ENCODE peak calls at places on chromosomes 11 and 22, in six cellular contexts. Y is NCI-H1105; Z is activated naive CD8-positive, alpha-beta T cell treated with anti-CD3 and anti-CD28 coated beads for 36 hours; G is HFFc6; X is DMS53; A is NCI-H2171 treated with DMSO at 0.1 percent for 48 hours. J is an unnamed sample.

GRCh38 chr22:44666207-44666585 is 35.8 kb upstream of the PRR5 start:
- DNase-seq in Y (no peak), Z (no peak), G (no peak), X (no peak), A (no peak), J (no peak)

GRCh38 chr11:114061053-114062049 is 1.8 kb downstream of the ZBTB16 start:
- DNase-seq in Y (no peak), Z (no peak), G (no peak), X (peak; percentile 67), A (peak; percentile 20), J (peak; percentile 45)

GRCh38 chr22:32745251-32745995 is 56.1 kb upstream of the TIMP3 start:
- DNase-seq in Y (no peak), Z (no peak), G (no peak), X (no peak), A (no peak), J (no peak)

GRCh38 chr11:68880851-68881250 is 22.8 kb downstream of the MRPL21 start:
- DNase-seq in Y (no peak), Z (no peak), G (no peak), X (no peak), A (no peak), J (no peak)

GRCh38 chr22:30212363-30212995 is 34.1 kb downstream of the LIF start:
- DNase-seq in Y (no peak), Z (no peak), G (peak; percentile 83), X (peak; percentile 59), A (no peak), J (no peak)

GRCh38 chr22:36512333-36512732 is 5.5 kb upstream of the FOXRED2 start:
- DNase-seq in Y (no peak), Z (no peak), G (no peak), X (no peak), A (no peak), J (no peak)

GRCh38 chr11:44133335-44133946 is 38.0 kb downstream of the EXT2 start:
- DNase-seq in Y (no peak), Z (no peak), G (peak; percentile 24), X (peak; percentile 41), A (peak; percentile 62), J (peak; percentile 48)

GRCh38 chr11:67372993-67373915 is at the start of gene CLCF1:
- DNase-seq in Y (peak; percentile 12), Z (peak; percentile 55), G (peak; percentile 70), X (peak; percentile 83), A (no peak), J (peak; percentile 86)

GRCh38 chr11:4115128-4115527 is 20.5 kb downstream of the RRM1 start:
- DNase-seq in Y (no peak), Z (no peak), G (no peak), X (no peak), A (no peak), J (peak; percentile 20)

GRCh38 chr11:69474736-69475135 is 6.7 kb upstream of the LINC01488 start:
- DNase-seq in Y (no peak), Z (no peak), G (no peak), X (no peak), A (no peak), J (no peak)

GRCh38 chr11:77083553-77084245 is 16.9 kb downstream of the CAPN5 start:
- DNase-seq in Y (no peak), Z (no peak), G (no peak), X (no peak), A (no peak), J (no peak)

GRCh38 chr11:64864135-64864472 is 14.3 kb downstream of the EHD1 start:
- DNase-seq in Y (no peak), Z (no peak), G (no peak), X (no peak), A (no peak), J (no peak)

GRCh38 chr11:131246589-131247164 is 123.7 kb upstream of the NTM start:
- DNase-seq in Y (no peak), Z (no peak), G (no peak), X (peak; percentile 39), A (no peak), J (peak; percentile 20)

GRCh38 chr22:25758316-25758715 is 16.3 kb downstream of the MYO18B start:
- DNase-seq in Y (no peak), Z (no peak), G (no peak), X (no peak), A (no peak), J (no peak)

GRCh38 chr22:46193898-46194310 is 43.6 kb downstream of the PPARA start:
- DNase-seq in Y (no peak), Z (no peak), G (no peak), X (no peak), A (no peak), J (peak; percentile 75)

GRCh38 chr11:16891170-16891569 is 123.0 kb downstream of the PLEKHA7 start:
- DNase-seq in Y (no peak), Z (no peak), G (no peak), X (no peak), A (no peak), J (no peak)

GRCh38 chr11:114447892-114448291 is 8.6 kb downstream of the REXO2 start:
- DNase-seq in Y (no peak), Z (no peak), G (peak; percentile 23), X (no peak), A (no peak), J (no peak)

GRCh38 chr11:46300270-46300669 is 22.8 kb downstream of the CREB3L1 start:
- DNase-seq in Y (no peak), Z (no peak), G (no peak), X (no peak), A (no peak), J (no peak)

GRCh38 chr22:19819209-19819910 is 35.3 kb downstream of the GNB1L start:
- DNase-seq in Y (no peak), Z (no peak), G (no peak), X (no peak), A (no peak), J (no peak)

GRCh38 chr11:66951927-66952337 is 6.3 kb downstream of the PC start:
- DNase-seq in Y (peak; percentile 43), Z (no peak), G (no peak), X (peak; percentile 92), A (peak; percentile 96), J (no peak)

GRCh38 chr11:91981995-91982394 is 242.6 kb upstream of the FAT3 start:
- DNase-seq in Y (no peak), Z (no peak), G (peak; percentile 96), X (peak; percentile 47), A (no peak), J (no peak)

GRCh38 chr11:72238040-72238450 is 5.9 kb downstream of the PHOX2A start:
- DNase-seq in Y (no peak), Z (peak; percentile 47), G (peak; percentile 60), X (peak; percentile 83), A (no peak), J (peak; percentile 64)

GRCh38 chr11:9089061-9089460 is 2.3 kb downstream of the SCUBE2 start:
- DNase-seq in Y (no peak), Z (no peak), G (no peak), X (no peak), A (no peak), J (no peak)

GRCh38 chr22:45454260-45454659 is 40.8 kb downstream of the RIBC2 start:
- DNase-seq in Y (no peak), Z (no peak), G (peak; percentile 60), X (no peak), A (no peak), J (no peak)

GRCh38 chr11:1111545-1112212 is 37.0 kb downstream of the MUC2 start:
- DNase-seq in Y (no peak), Z (no peak), G (no peak), X (no peak), A (no peak), J (no peak)

GRCh38 chr11:129458756-129459535 is 83.3 kb downstream of the BARX2 start:
- DNase-seq in Y (peak; percentile 81), Z (no peak), G (no peak), X (peak; percentile 92), A (no peak), J (no peak)

GRCh38 chr22:37487129-37487528 is 945 bp upstream of the MFNG start:
- DNase-seq in Y (no peak), Z (no peak), G (no peak), X (no peak), A (no peak), J (no peak)

GRCh38 chr11:124320097-124320496 is at the start of gene OR8D2:
- DNase-seq in Y (no peak), Z (no peak), G (no peak), X (no peak), A (no peak), J (no peak)

GRCh38 chr22:38718414-38718813 is 12.7 kb downstream of the GTPBP1 start:
- DNase-seq in Y (no peak), Z (no peak), G (peak; percentile 87), X (peak; percentile 91), A (peak; percentile 31), J (no peak)

GRCh38 chr11:64742940-64743590 is 877 bp downstream of the RASGRP2 start:
- DNase-seq in Y (peak; percentile 16), Z (peak; percentile 83), G (no peak), X (peak; percentile 68), A (peak; percentile 26), J (peak; percentile 89)

GRCh38 chr11:20357150-20357549 is 6.4 kb upstream of the HTATIP2 start:
- DNase-seq in Y (no peak), Z (no peak), G (no peak), X (no peak), A (no peak), J (no peak)

J was measured in K562.